ENCODE peak calls at places on chromosomes 2 and 18, in eight cellular contexts. I is cardiac fibroblast, V is left lung, L is epithelial cell of esophagus, Q is AG04450, Y is body of pancreas, K is H1, R is ascending aorta. D is an unnamed sample.

GRCh38 chr18:8724452-8724851 is 19.1 kb downstream of the MTCL1 start:
- DNase-seq in I (no peak), V (no peak), L (peak), Q (no peak), Y (no peak), K (no peak), R (no peak), D (no peak)

GRCh38 chr18:57803119-57803969 is at the start of gene ATP8B1:
- DNase-seq in I (peak), V (peak), L (peak), Q (no peak), Y (peak), K (peak), R (no peak), D (no peak)

GRCh38 chr18:9740076-9740475 is 32.0 kb downstream of the RAB31 start:
- DNase-seq in I (peak), V (no peak), L (peak), Q (no peak), Y (no peak), K (no peak), R (no peak), D (no peak)

GRCh38 chr2:58137856-58138255 is 91.2 kb downstream of the VRK2 start:
- DNase-seq in I (peak), V (no peak), L (no peak), Q (no peak), Y (no peak), K (no peak), R (no peak), D (no peak)

GRCh38 chr2:205883026-205883425 is 200.7 kb downstream of the NRP2 start:
- DNase-seq in I (no peak), V (no peak), L (no peak), Q (no peak), Y (no peak), K (no peak), R (no peak), D (no peak)

GRCh38 chr18:27184115-27185024 is 738 bp downstream of the CHST9 start:
- DNase-seq in I (no peak), V (no peak), L (no peak), Q (no peak), Y (peak), K (peak), R (no peak), D (no peak)

GRCh38 chr18:62048279-62048678 is 138.6 kb downstream of the PIGN start:
- DNase-seq in I (no peak), V (no peak), L (no peak), Q (no peak), Y (no peak), K (no peak), R (no peak), D (no peak)

GRCh38 chr2:128716371-128716770 is 397.7 kb upstream of the HS6ST1 start:
- DNase-seq in I (no peak), V (no peak), L (no peak), Q (no peak), Y (no peak), K (no peak), R (no peak), D (no peak)

GRCh38 chr2:144517825-144518699 is 1.9 kb downstream of the ZEB2 start:
- DNase-seq in I (peak), V (no peak), L (no peak), Q (no peak), Y (no peak), K (no peak), R (no peak), D (no peak)

GRCh38 chr2:232789067-232789466 is 12.7 kb upstream of the KCNJ13 start:
- DNase-seq in I (no peak), V (no peak), L (no peak), Q (no peak), Y (no peak), K (no peak), R (no peak), D (no peak)

GRCh38 chr2:25324251-25324650 is 17.5 kb downstream of the DNMT3A start:
- DNase-seq in I (no peak), V (no peak), L (no peak), Q (no peak), Y (no peak), K (no peak), R (no peak), D (no peak)

GRCh38 chr2:59737313-59737712 is 816.1 kb downstream of the BCL11A start:
- DNase-seq in I (no peak), V (no peak), L (no peak), Q (no peak), Y (no peak), K (no peak), R (no peak), D (no peak)

GRCh38 chr2:68692511-68692910 is 42.1 kb upstream of the ARHGAP25 start:
- DNase-seq in I (no peak), V (no peak), L (no peak), Q (no peak), Y (no peak), K (no peak), R (no peak), D (no peak)

GRCh38 chr18:45321520-45321919 is 293.8 kb upstream of the SLC14A2 start:
- DNase-seq in I (no peak), V (no peak), L (no peak), Q (no peak), Y (peak), K (no peak), R (no peak), D (no peak)

GRCh38 chr2:129314120-129314519 is 665.3 kb upstream of the RAB6C start:
- DNase-seq in I (no peak), V (no peak), L (no peak), Q (no peak), Y (no peak), K (no peak), R (no peak), D (no peak)

GRCh38 chr2:141055526-141055925 is 1075.3 kb downstream of the LRP1B start:
- DNase-seq in I (peak), V (no peak), L (peak), Q (peak), Y (no peak), K (no peak), R (no peak), D (peak)

GRCh38 chr2:27381577-27382181 is 1.1 kb upstream of the ZNF513 start:
- DNase-seq in I (no peak), V (no peak), L (no peak), Q (no peak), Y (no peak), K (no peak), R (no peak), D (no peak)

GRCh38 chr2:98796775-98797544 is 66.0 kb upstream of the MGAT4A start:
- DNase-seq in I (peak), V (no peak), L (no peak), Q (no peak), Y (no peak), K (no peak), R (no peak), D (no peak)

GRCh38 chr2:112121682-112122254 is 16.4 kb upstream of the FBLN7 start:
- DNase-seq in I (peak), V (no peak), L (peak), Q (peak), Y (peak), K (no peak), R (no peak), D (no peak)

GRCh38 chr2:112118148-112118547 is 20.0 kb upstream of the FBLN7 start:
- DNase-seq in I (no peak), V (no peak), L (no peak), Q (no peak), Y (no peak), K (no peak), R (no peak), D (no peak)
- TF ChIP-seq CTCF in I (peak), V (no peak), L (peak), Q (peak), Y (no peak), K (no peak), R (no peak), D (no peak)

GRCh38 chr2:241357531-241357930 is 1.4 kb downstream of the FARP2 start:
- DNase-seq in I (no peak), V (no peak), L (peak), Q (no peak), Y (no peak), K (no peak), R (no peak), D (no peak)
- H3K4me3 ChIP-seq in I (peak), V (peak), L (peak), Q (peak), Y (no peak), K (peak), R (peak), D (peak)

GRCh38 chr2:83017366-83018090 is 1441.6 kb downstream of the SUCLG1 start:
- DNase-seq in I (peak), V (no peak), L (peak), Q (no peak), Y (no peak), K (no peak), R (no peak), D (no peak)

GRCh38 chr2:83014462-83014861 is 1444.6 kb downstream of the SUCLG1 start:
- DNase-seq in I (no peak), V (no peak), L (no peak), Q (no peak), Y (no peak), K (no peak), R (no peak), D (no peak)

DNA sequence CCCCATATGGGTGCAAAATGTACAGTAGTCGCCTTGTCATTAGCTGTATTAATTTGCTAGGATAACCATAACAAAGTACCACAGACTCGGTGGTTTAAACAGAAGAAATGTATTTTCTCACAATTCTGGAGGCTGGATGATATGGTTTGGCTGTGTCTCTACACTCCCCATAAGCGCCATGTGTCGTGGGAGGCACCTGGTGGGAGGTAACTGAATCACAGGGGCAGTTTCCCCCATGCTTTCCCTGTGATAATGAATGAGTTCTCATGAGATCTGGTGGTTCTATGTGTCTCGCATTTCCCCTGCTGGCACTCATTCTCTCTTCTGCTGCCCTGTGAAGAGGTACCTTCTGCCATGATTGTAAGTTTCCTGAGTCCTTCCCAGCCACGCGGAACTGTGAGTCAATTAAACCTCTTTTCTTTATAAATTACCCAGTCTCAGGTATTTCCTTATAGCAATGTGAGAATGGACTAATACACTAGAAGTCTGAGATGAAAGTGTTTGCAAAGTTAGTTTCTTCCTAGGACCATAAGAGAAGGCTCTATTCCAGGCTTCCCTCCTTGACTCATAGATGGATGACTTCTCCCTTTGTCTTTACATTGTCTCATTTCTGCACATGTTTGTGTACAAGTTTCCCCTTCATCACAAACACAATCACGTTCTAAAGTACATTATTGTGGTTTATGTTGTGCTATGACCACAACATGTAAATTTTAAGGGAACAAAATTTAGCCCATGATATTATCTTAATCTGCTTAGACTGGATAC is 1442.6 kb downstream of the SUCLG1 start:
- DNase-seq in I (peak), V (no peak), L (peak), Q (no peak), Y (no peak), K (no peak), R (no peak), D (no peak)
- TF ChIP-seq CTCF in I (no peak), V (no peak), L (no peak), Q (no peak), Y (no peak), K (peak), R (no peak), D (no peak)

GRCh38 chr2:230871361-230872150 is 6.8 kb downstream of the ITM2C start:
- DNase-seq in I (no peak), V (no peak), L (no peak), Q (no peak), Y (no peak), K (no peak), R (no peak), D (no peak)

GRCh38 chr2:230870544-230871360 is 6.0 kb downstream of the ITM2C start:
- DNase-seq in I (no peak), V (no peak), L (no peak), Q (no peak), Y (no peak), K (peak), R (no peak), D (no peak)

GRCh38 chr2:230868151-230868946 is 3.6 kb downstream of the ITM2C start:
- DNase-seq in I (no peak), V (no peak), L (no peak), Q (no peak), Y (no peak), K (peak), R (no peak), D (no peak)

GRCh38 chr2:230868947-230869690 is 4.4 kb downstream of the ITM2C start:
- DNase-seq in I (no peak), V (no peak), L (no peak), Q (no peak), Y (no peak), K (peak), R (no peak), D (no peak)

DNA sequence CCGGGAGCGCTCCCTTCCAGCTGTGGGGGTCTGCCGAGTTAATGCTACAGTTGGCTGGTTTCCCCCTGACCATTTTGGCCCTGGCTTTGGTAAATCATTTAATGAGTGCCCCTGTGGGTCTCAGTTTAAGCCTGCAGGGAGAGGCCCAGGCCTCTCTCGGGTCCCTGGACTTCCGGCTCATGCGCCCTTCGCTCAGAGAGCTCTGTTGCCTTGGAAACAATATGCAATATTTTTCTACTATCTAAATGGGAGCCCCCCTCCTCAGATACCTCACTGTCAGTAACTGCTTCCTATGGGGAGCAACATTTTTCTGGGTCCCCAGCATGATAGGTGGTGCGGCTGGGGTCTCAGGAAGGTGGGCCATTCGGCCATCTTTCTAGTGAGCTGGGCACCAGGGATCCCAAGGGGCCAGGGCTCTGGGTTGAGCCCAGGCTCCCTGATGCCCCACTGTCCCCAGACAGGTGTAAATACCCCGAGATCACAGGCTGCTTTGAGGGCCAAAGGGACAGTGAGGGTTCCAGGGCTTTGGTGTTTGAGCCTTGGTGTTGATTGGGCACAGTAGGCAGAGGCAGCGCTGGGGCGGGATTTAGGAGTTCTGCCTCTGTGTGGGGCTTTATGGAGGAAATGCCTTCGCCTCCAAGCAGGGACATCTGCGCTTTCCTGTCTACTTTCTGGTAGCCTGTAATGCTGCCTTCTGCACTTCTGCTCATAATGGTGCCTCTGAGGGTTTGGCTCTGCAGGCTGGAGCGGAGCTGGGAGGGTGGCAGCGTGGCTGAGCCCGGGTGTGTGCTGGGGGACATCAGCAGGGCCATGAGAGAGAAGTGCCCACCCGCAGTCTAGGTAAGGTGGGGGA is 5.2 kb downstream of the ITM2C start:
- DNase-seq in I (no peak), V (no peak), L (no peak), Q (no peak), Y (no peak), K (peak), R (no peak), D (no peak)
- H3K4me3 ChIP-seq in I (no peak), V (no peak), L (no peak), Q (no peak), Y (no peak), K (peak), R (peak), D (no peak)

DNA sequence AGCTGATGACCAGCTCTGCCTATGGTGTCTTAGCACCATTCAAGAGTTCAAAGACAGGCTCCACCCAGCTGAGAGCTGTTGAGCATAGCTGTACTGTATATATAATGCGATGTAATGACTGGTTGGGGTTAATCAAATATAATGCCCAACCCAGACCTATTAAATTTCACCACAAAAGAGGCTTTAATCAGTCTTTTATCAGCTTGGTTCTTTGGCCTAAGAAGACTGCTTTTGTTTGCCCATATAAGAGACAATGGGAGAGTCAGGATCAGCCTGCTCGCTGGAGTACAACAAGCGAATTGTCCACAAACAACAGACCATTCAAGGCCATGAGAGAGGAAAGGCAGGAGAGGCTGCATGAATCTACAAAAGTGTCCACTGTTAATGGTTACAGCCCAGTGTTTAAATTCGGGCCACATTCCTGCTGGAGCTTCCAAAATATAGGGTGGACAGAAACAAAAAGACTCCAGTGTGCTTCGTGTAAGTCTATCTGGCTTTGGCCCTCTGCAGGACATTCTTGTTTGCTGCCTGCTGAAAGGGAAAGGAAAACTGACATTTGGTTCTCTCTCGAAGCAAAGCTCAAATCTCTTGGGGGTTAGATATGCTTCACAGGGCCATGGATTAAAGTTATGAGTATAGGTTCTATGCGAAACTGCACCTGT is 299.0 kb upstream of the FBXO11 start:
- DNase-seq in I (peak), V (no peak), L (no peak), Q (no peak), Y (no peak), K (no peak), R (no peak), D (no peak)
- TF ChIP-seq CTCF in I (peak), V (no peak), L (no peak), Q (peak), Y (no peak), K (no peak), R (no peak), D (peak)

D was measured in BJ.